ENCODE peak calls at places on chromosomes 16 and 17, in nine cellular contexts. E is HCT116, Q is IMR-90, D is body of pancreas, I is ovary, Y is sigmoid colon, J is A549, R is prostate gland, U is uterus. N is an unnamed sample.

GRCh38 chr17:33099252-33099651 is 107.6 kb downstream of the SPACA3 start:
- DNase-seq in U (no peak), I (no peak), Q (no peak), D (no peak), E (no peak), J (no peak), Y (no peak), R (no peak), N (no peak)

GRCh38 chr17:65023791-65024190 is 32.7 kb downstream of the GNA13 start:
- DNase-seq in D (no peak), I (no peak), U (no peak), Y (no peak), J (no peak), R (no peak), E (no peak), Q (no peak), N (no peak)

GRCh38 chr17:7438050-7438614 is 1.2 kb upstream of the FGF11 start:
- DNase-seq in U (peak), J (no peak), E (no peak), I (no peak), D (peak), Q (no peak), R (peak), Y (no peak), N (peak)

GRCh38 chr17:72396121-72396520 is 275.3 kb downstream of the SOX9 start:
- DNase-seq in D (no peak), R (no peak), E (no peak), U (no peak), I (no peak), J (no peak), Q (no peak), Y (no peak), N (no peak)

GRCh38 chr17:79144090-79144610 is 69.5 kb downstream of the ENGASE start:
- DNase-seq in U (no peak), I (no peak), Q (no peak), Y (no peak), D (no peak), J (no peak), R (no peak), E (no peak), N (no peak)

GRCh38 chr16:19805459-19806160 is 79.0 kb downstream of the GPRC5B start:
- DNase-seq in D (no peak), Y (no peak), I (no peak), U (no peak), R (no peak), E (no peak), Q (no peak), J (no peak), N (no peak)

GRCh38 chr17:8123695-8124349 is at the start of gene HES7:
- DNase-seq in R (no peak), J (peak), I (peak), D (no peak), U (no peak), E (no peak), Q (peak), Y (peak), N (no peak)

GRCh38 chr16:50490828-50491227 is 57.4 kb upstream of the NKD1 start:
- DNase-seq in Y (no peak), U (no peak), J (no peak), D (no peak), R (no peak), I (no peak), E (no peak), Q (no peak), N (no peak)

GRCh38 chr17:14149751-14150150 is 80.4 kb downstream of the COX10 start:
- DNase-seq in R (no peak), U (no peak), D (no peak), E (no peak), J (no peak), Y (no peak), I (no peak), Q (no peak), N (no peak)

GRCh38 chr16:23527961-23528634 is 17.8 kb upstream of the GGA2 start:
- DNase-seq in J (peak), I (no peak), Y (no peak), Q (no peak), U (no peak), D (peak), R (no peak), E (no peak), N (no peak)

GRCh38 chr16:74562117-74562516 is 44.8 kb downstream of the GLG1 start:
- DNase-seq in D (no peak), Y (no peak), J (no peak), I (no peak), Q (no peak), R (no peak), U (no peak), E (no peak), N (no peak)

GRCh38 chr17:2016494-2016893 is 8.6 kb downstream of the RTN4RL1 start:
- DNase-seq in Y (no peak), I (no peak), J (no peak), E (no peak), Q (no peak), R (no peak), U (no peak), D (no peak), N (no peak)

GRCh38 chr17:63275318-63275967 is 170.7 kb downstream of the CYB561 start:
- DNase-seq in U (no peak), Y (no peak), D (peak), R (no peak), I (no peak), E (peak), Q (peak), J (peak), N (no peak)

GRCh38 chr17:64661981-64662773 is at the start of gene SMURF2:
- DNase-seq in Q (peak), E (no peak), U (peak), D (peak), I (peak), Y (peak), J (peak), R (peak), N (peak)

GRCh38 chr16:71916397-71916920 is 21.1 kb downstream of the IST1 start:
- DNase-seq in Q (peak), Y (no peak), D (no peak), E (no peak), J (no peak), U (no peak), I (peak), R (no peak), N (no peak)

GRCh38 chr16:56424404-56424765 is 960 bp downstream of the AMFR start:
- DNase-seq in Q (no peak), J (no peak), Y (no peak), R (no peak), U (no peak), I (no peak), D (no peak), E (no peak), N (no peak)

GRCh38 chr17:11241611-11242226 is 706 bp downstream of the SHISA6 start:
- DNase-seq in J (no peak), D (peak), Y (no peak), Q (no peak), U (no peak), I (no peak), E (no peak), R (peak), N (no peak)

DNA sequence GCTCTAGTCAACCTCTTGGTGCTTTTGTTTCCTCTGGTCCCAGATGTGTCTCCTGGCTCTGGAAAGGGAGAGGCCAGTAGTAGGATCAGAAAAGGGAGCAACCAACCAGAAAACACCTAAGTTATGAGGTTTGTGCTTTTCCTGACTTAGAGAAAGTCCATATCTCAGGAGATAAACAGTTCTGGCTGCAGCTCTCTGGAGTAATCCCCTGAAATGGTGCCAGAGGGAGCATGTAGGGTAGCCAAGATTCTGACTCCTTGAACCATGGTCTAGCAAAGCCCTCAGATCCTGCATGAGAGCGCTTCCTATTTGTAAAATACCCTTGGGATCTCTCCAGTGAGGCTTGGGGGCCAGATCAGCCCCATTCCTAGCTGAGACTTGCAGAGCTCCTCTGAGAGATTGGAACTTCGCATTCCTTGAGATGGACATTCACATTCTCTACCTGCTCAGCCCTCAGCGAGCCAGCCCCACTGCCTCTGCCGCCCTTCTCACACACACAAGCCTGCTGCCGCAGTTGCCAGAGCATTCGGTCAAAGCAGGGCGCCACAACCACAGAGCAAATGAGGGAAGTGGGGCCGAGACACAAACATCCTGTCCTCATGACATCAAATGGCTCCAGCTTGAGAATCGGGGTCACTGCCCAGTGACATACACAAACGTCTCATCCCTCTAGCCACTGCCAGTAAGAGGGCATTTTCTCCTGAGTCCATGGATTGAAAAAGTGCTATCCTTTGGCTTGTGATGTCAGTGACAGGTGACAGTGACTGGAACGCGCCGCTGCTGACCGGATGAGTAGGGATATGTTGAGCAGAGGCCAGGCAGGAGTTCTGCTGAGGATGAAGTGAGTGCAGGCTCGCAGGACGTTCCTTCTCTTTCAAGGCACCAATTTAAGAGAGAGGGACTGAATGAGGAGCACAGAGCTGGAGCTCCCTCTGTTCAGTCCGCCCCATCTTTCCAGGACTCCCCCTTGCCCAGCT is 5.0 kb downstream of the ABHD15 start:
- DNase-seq in R (peak), Y (peak), E (no peak), I (no peak), J (no peak), D (peak), Q (no peak), U (no peak), N (peak)
- TF ChIP-seq POLR2A in R (no peak), Y (no peak), E (no peak), I (no peak), J (no peak), D (no peak), Q (no peak), U (no peak), N (no peak)

DNA sequence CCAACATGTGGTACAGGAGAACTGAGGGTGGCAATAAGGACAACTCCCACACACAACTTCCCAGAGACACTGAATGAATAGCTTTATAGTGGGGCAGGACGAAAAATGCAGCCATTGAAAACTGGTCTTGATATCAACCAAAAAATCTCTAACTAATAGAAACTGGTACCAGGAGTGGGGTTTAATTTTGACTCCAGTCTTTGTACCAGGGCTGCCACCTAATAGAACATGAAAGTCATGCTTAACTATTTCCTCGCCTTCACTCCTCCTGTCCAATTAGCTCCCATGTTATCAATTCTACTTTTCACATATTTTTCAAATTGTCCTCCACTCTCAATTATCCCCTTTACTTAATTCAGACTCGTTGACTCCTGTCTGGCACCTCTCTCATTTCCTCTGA is 192.0 kb upstream of the ERCC4 start:
- DNase-seq in R (no peak), E (no peak), D (no peak), Q (no peak), Y (no peak), U (no peak), J (no peak), I (no peak), N (no peak)
- H3K27ac ChIP-seq in R (no peak), E (no peak), D (no peak), Q (no peak), Y (no peak), U (no peak), J (no peak), I (no peak), N (no peak)

GRCh38 chr17:57050303-57050702 is 34.7 kb upstream of the AKAP1 start:
- DNase-seq in J (no peak), E (no peak), Q (no peak), U (no peak), R (no peak), D (no peak), Y (no peak), I (no peak), N (no peak)

GRCh38 chr17:57045868-57046671 is 39.0 kb upstream of the AKAP1 start:
- DNase-seq in R (no peak), D (no peak), I (no peak), J (no peak), Q (no peak), U (no peak), E (no peak), Y (peak), N (no peak)

GRCh38 chr17:57048096-57048495 is 37.0 kb upstream of the AKAP1 start:
- DNase-seq in Y (no peak), I (no peak), U (no peak), J (no peak), Q (no peak), R (no peak), E (no peak), D (no peak), N (no peak)

DNA sequence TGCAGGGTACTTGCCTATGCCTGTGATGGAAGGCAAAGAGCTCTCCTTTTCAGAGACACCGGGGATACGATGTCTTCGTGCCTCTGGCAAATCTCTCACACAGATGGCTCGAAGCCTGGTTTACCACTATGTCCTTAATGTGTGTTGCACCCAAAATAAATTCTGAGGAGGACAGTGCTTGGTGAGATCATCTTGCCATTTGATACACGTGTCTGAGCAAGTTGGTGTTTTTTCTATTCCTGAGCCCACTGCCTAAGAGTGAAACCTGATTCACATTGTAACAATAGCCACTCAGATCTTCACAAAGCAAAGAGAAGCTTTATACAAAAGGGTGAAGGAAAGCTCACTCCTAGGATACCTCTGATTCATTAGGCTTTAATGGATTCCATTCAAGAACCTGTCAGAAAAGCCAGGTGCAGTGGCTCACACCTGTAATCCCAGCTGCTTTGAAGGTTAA is 33.1 kb upstream of the AKAP1 start:
- DNase-seq in I (no peak), Y (peak), D (no peak), R (peak), Q (no peak), J (no peak), U (no peak), E (no peak), N (no peak)
- H3K4me3 ChIP-seq in I (no peak), Y (no peak), D (no peak), R (no peak), Q (no peak), J (no peak), U (no peak), E (no peak), N (no peak)

DNA sequence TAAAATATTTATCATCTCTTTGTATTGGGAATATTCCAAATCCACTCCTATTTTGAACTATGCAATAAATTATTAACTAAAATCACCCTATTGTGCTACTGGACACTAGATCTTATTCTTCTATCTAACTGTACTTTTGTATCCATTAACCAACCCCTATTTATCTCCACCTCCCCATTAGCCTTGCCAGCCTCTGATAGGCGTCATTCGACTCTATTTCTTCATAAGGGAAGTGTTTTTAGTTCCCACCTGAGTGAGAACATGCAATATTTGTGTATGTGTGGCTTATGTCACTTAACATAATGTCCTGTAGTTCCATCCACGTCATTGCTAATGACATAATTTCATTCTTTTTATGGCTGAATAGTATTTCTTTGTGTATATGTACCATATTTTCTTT is 23.9 kb downstream of the TMEM186 start:
- DNase-seq in I (no peak), J (no peak), U (no peak), Q (no peak), R (no peak), Y (no peak), E (no peak), D (peak), N (no peak)
- TF ChIP-seq POLR2A in I (no peak), J (no peak), U (no peak), Q (no peak), R (no peak), Y (no peak), E (no peak), D (no peak), N (no peak)

GRCh38 chr17:37359682-37360188 is 16.1 kb upstream of the C17orf78 start:
- DNase-seq in E (no peak), D (no peak), Y (peak), I (no peak), Q (peak), J (no peak), R (no peak), U (no peak), N (no peak)

GRCh38 chr17:37360632-37361031 is 15.2 kb upstream of the C17orf78 start:
- DNase-seq in Y (no peak), D (no peak), I (no peak), E (no peak), J (peak), R (no peak), Q (peak), U (no peak), N (no peak)

GRCh38 chr17:37368577-37368976 is 7.2 kb upstream of the C17orf78 start:
- DNase-seq in I (no peak), U (no peak), R (no peak), Q (peak), Y (no peak), E (no peak), J (no peak), D (no peak), N (no peak)

GRCh38 chr17:37361543-37361942 is 14.2 kb upstream of the C17orf78 start:
- DNase-seq in Y (no peak), E (no peak), R (peak), D (no peak), J (peak), U (no peak), Q (no peak), I (no peak), N (no peak)

GRCh38 chr17:37365589-37365988 is 10.2 kb upstream of the C17orf78 start:
- DNase-seq in Q (no peak), R (no peak), J (peak), U (no peak), D (no peak), I (no peak), Y (no peak), E (no peak), N (no peak)
- H3K27ac ChIP-seq in Q (no peak), R (no peak), J (no peak), U (no peak), D (no peak), I (no peak), Y (no peak), E (no peak), N (no peak)

GRCh38 chr17:17304521-17304985 is 1.4 kb downstream of the NT5M start:
- DNase-seq in Q (no peak), U (no peak), I (no peak), D (no peak), R (no peak), Y (no peak), E (no peak), J (no peak), N (no peak)
- H3K4me3 ChIP-seq in Q (no peak), U (no peak), I (no peak), D (no peak), R (no peak), Y (no peak), E (peak), J (peak), N (no peak)

GRCh38 chr16:67995423-67995822 is 3.9 kb downstream of the DPEP2 start:
- DNase-seq in Q (no peak), D (no peak), U (no peak), J (no peak), I (no peak), R (no peak), E (no peak), Y (no peak), N (no peak)

GRCh38 chr16:67990018-67990386 is 9.3 kb downstream of the DPEP2 start:
- DNase-seq in U (no peak), Q (no peak), R (no peak), J (no peak), D (no peak), E (no peak), I (no peak), Y (no peak), N (no peak)

GRCh38 chr16:67992661-67993206 is 6.5 kb downstream of the DPEP2 start:
- DNase-seq in E (no peak), Y (no peak), I (no peak), R (no peak), J (no peak), Q (no peak), D (no peak), U (no peak), N (no peak)

GRCh38 chr16:67989322-67990017 is 9.2 kb upstream of the DPEP3 start:
- DNase-seq in R (no peak), Y (no peak), I (no peak), Q (no peak), D (no peak), J (no peak), U (no peak), E (no peak), N (no peak)

DNA sequence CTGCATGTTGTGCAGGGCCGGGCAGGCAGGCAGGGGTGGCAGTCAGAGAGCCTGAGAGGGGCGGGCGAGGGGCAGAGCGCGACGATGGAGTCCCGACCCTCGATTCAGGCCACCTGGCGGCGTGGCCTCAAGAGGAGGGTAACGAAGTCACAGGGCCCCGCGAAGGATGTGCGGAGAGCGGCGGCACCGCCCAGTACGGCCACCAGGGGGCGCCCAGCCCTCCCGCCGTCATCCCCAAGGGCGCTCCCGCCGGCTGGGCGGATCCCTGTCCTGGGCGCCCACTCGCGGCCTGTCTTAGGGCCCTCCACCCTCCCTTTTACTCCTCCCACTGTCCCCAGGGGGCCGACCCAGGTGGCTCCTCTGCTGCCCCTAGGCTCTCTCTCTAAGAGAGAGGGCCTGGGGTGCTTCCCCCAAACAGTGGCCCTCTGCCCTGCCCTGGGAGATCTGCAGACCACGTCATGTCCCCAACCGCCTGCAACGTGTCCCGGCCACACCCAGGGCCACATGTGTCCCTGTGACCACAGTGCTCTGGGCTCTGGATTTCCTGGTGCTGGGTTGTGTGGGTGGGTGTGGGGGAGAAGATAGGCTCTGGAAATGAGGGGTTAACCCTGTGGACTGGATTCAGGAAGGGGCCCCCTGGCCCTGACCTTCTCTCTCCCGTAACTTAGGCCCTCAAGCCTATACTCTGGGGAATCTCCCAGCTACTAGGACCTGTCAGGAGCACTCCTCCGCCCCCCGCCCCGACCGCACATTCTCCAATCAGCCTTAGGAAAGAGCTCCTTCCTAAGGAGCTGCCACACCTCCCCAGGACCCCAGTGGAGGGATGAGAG is 5.9 kb downstream of the DPEP2 start:
- DNase-seq in J (peak), R (peak), U (peak), Y (peak), I (peak), E (peak), Q (peak), D (peak), N (peak)
- TF ChIP-seq POLR2A in J (no peak), R (no peak), U (peak), Y (no peak), I (no peak), E (no peak), Q (no peak), D (no peak), N (peak)

GRCh38 chr17:69323806-69324205 is 3.1 kb downstream of the ABCA5 start:
- DNase-seq in R (no peak), Y (no peak), D (no peak), Q (no peak), I (no peak), E (no peak), U (no peak), J (no peak), N (no peak)
- H3K27ac ChIP-seq in R (no peak), Y (no peak), D (no peak), Q (no peak), I (no peak), E (no peak), U (no peak), J (no peak), N (no peak)

GRCh38 chr17:77696720-77697460 is 261.6 kb upstream of the TNRC6C start:
- DNase-seq in U (peak), Y (no peak), R (no peak), I (no peak), D (no peak), E (no peak), J (no peak), Q (no peak), N (no peak)
- H3K4me3 ChIP-seq in U (peak), Y (no peak), R (no peak), I (no peak), D (no peak), E (no peak), J (no peak), Q (no peak), N (no peak)